ENCODE peak calls at places on chromosomes 13 and 19, in four cellular contexts. F, K, G and L are unnamed samples. For H3K36me3, the result is how much of the 10 kb centered on the place peaks cover.

GRCh38 chr19:55287361-55288079 is 3.7 kb downstream of the BRSK1 start:
- DNase-seq in F (no peak), K (no peak), G (no peak), L (no peak)

GRCh38 chr19:12733369-12733896 is 1.1 kb downstream of the TRIR start:
- DNase-seq in F (peak), K (peak), G (no peak), L (peak)

GRCh38 chr19:21101511-21102242 is 19.7 kb downstream of the ZNF714 start:
- DNase-seq in F (no peak), K (no peak), G (no peak), L (no peak)

GRCh38 chr13:110388141-110388943 is 81.3 kb downstream of the COL4A2 start:
- DNase-seq in F (peak), K (peak), G (peak), L (no peak)

GRCh38 chr19:46493236-46494114 is 2.2 kb downstream of the PNMA8B start:
- DNase-seq in F (no peak), K (peak), G (peak), L (peak)

GRCh38 chr13:99280166-99280565 is 22.0 kb upstream of the GPR18 start:
- DNase-seq in F (peak), K (no peak), G (no peak), L (no peak)

GRCh38 chr13:35285677-35286076 is 190.8 kb downstream of the MAB21L1 start:
- DNase-seq in F (no peak), K (peak), G (no peak), L (no peak)

GRCh38 chr19:16361926-16362325 is 37.3 kb downstream of the KLF2 start:
- DNase-seq in F (no peak), K (no peak), G (no peak), L (no peak)

GRCh38 chr19:18194554-18195238 is 1.7 kb downstream of the MPV17L2 start:
- DNase-seq in F (peak), K (peak), G (peak), L (peak)

GRCh38 chr19:50921391-50922315 is 10.5 kb upstream of the KLK4 start:
- DNase-seq in F (peak), K (peak), G (no peak), L (no peak)

GRCh38 chr19:9009935-9010651 is at the start of gene MUC16:
- DNase-seq in F (no peak), K (peak), G (no peak), L (no peak)

GRCh38 chr19:30026933-30027332 is 84.9 kb downstream of the URI1 start:
- DNase-seq in F (no peak), K (no peak), G (no peak), L (no peak)
- H3K36me3 ChIP-seq in F (under half), K (under half), G (under half), L (under half)

DNA sequence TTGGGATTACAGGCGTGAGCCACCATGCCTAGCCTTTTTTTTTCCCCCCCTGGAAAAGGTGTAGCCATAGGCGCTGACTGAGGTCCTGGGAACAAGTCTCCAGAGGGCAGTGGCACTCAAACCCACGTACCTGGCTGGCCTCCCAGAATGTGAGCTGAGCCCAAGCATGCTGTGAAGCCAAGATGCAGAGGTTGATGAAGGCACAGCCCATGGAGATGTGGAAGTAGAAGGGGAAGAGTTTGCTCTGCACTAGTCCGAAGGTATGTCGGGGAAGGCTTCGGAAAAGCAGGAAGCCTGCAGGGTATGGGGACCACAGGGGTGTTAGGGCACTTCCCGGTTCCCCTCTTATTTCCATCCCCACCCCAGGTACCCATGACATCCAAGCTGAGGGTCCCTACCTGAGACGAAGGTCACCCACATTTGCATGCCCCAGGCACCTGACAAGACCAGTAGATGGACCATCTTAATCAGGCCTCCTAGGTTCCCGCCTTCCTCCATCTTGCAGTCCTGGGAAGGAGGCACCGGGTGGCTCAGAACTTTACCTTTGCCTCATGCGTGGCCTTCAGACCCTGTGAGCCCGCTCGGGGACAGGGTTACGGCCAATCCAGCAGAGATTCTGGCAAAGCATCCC is 831 bp downstream of the TMEM205 start:
- DNase-seq in F (peak), K (no peak), G (no peak), L (no peak)
- H3K36me3 ChIP-seq in F (under half), K (under half), G (under half), L (under half)

DNA sequence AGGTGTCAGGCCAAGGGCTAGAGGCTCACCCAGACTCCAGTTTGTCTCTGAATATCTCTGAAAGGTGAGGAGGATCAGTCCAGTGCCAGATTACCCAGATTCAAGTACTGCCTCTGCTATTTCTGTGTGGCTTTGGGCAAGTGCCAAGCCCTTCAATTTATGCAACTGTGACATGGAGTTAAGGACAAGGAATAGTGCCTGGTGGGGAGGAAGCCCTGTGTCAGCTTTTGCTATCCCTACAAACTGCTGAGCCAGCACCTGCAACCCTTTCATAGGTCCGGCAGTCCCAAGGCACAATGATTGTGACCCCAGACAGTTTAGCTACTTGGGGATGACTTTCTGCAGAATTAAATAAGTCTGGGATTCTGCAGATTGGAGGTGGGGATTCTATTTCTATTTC is 123.0 kb downstream of the KL start:
- DNase-seq in F (peak), K (no peak), G (peak), L (no peak)
- H3K36me3 ChIP-seq in F (under half), K (under half), G (under half), L (under half)

GRCh38 chr19:4653793-4654436 is 14.6 kb downstream of the TNFAIP8L1 start:
- DNase-seq in F (no peak), K (no peak), G (no peak), L (no peak)
- H3K36me3 ChIP-seq in F (under half), K (under half), G (half or more), L (under half)

GRCh38 chr19:41029524-41030432 is 38.7 kb downstream of the CYP2B6 start:
- DNase-seq in F (no peak), K (no peak), G (no peak), L (no peak)
- H3K36me3 ChIP-seq in F (under half), K (under half), G (under half), L (under half)

GRCh38 chr19:802888-803561 is 5.8 kb downstream of the PTBP1 start:
- DNase-seq in F (peak), K (peak), G (no peak), L (no peak)

GRCh38 chr19:805161-805561 is 7.9 kb downstream of the PTBP1 start:
- DNase-seq in F (no peak), K (no peak), G (no peak), L (no peak)

GRCh38 chr19:803686-804418 is 6.6 kb downstream of the PTBP1 start:
- DNase-seq in F (no peak), K (no peak), G (no peak), L (no peak)

GRCh38 chr19:805600-806550 is 8.6 kb downstream of the PTBP1 start:
- DNase-seq in F (no peak), K (peak), G (no peak), L (no peak)

GRCh38 chr19:804419-805160 is 7.3 kb downstream of the PTBP1 start:
- DNase-seq in F (no peak), K (no peak), G (no peak), L (no peak)
- H3K36me3 ChIP-seq in F (half or more), K (under half), G (half or more), L (under half)